ENCODE peak calls at places on chromosomes 1 and 21, in seven cellular contexts. K is astrocyte of the cerebellum, F is fibroblast of the aortic adventitia, X is AG04450, U is dorsolateral prefrontal cortex, C is WTC11, M is brain microvascular endothelial cell. T is an unnamed sample.

GRCh38 chr1:7447093-7447492 is 324.0 kb upstream of the VAMP3 start:
- DNase-seq in C (no peak), K (no peak), F (no peak), U (no peak), M (no peak), X (no peak), T (no peak)

GRCh38 chr21:34020934-34021553 is 52.3 kb upstream of the MRPS6 start:
- DNase-seq in M (no peak), U (no peak), F (no peak), C (no peak), X (no peak), K (no peak), T (no peak)

GRCh38 chr1:10644307-10645128 is 151.9 kb downstream of the CASZ1 start:
- DNase-seq in F (peak), X (no peak), C (no peak), M (no peak), K (no peak), U (peak), T (no peak)

GRCh38 chr1:206772228-206773002 is at the start of gene IL10:
- DNase-seq in F (no peak), X (no peak), U (no peak), M (no peak), K (no peak), C (no peak), T (no peak)

GRCh38 chr1:218429301-218429700 is 84.2 kb downstream of the TGFB2 start:
- DNase-seq in M (no peak), U (no peak), C (no peak), K (no peak), F (no peak), X (no peak), T (no peak)

GRCh38 chr1:197862671-197863070 is 39.8 kb upstream of the C1orf53 start:
- DNase-seq in C (no peak), M (no peak), F (no peak), X (no peak), U (no peak), K (no peak), T (no peak)

GRCh38 chr1:183237046-183237445 is 51.0 kb downstream of the LAMC2 start:
- DNase-seq in U (no peak), X (no peak), K (no peak), M (no peak), F (peak), C (no peak), T (no peak)

GRCh38 chr1:28329395-28330153 is 734 bp downstream of the MED18 start:
- DNase-seq in C (peak), U (no peak), X (no peak), F (peak), M (peak), K (peak), T (no peak)

GRCh38 chr1:15354580-15354965 is 55.1 kb upstream of the EFHD2 start:
- DNase-seq in M (peak), K (no peak), C (no peak), F (peak), X (no peak), U (no peak), T (no peak)

DNA sequence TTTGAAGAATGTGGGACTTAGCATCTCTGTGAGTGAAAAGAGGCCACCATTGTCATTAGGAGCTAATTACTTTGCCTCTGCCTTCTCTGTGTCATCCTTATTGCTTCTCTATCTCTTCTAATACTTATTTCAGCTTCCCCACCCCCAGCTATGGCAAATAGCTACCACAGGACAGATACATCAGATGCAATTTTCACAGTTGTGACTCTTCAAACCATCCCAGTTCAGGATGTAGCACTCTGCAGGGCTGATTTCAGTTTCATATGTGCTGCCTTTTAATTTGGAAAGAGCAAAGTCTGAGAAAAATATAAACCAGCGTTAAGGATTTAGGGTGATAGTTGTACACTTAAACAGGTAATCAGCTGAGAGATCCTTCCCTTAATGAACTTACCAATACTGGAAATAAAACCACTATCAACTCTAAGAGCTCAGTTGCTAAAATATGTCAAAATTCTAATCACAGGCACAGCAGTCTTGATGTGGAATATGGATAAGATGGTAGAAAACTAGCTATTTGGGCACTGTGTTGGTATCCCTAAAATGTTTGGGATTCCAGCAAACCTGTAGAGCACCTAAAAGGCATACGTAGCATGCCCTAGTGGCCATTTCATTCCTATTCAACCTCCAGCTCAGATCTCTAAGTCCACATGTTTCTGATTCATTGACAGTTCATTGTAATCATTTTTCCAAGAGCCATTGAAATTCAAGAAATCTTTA is 148.4 kb downstream of the SYT2 start:
- DNase-seq in K (no peak), C (no peak), U (no peak), M (no peak), X (no peak), F (no peak), T (no peak)
- TF ChIP-seq CTCF in K (peak), C (no peak), U (no peak), M (no peak), X (peak), F (peak), T (peak)

GRCh38 chr21:44911384-44912157 is 9.1 kb downstream of the ITGB2 start:
- DNase-seq in U (peak), X (no peak), M (no peak), C (no peak), F (no peak), K (no peak), T (no peak)
- TF ChIP-seq CTCF in U (no peak), X (no peak), M (peak), C (no peak), F (no peak), K (peak), T (no peak)

GRCh38 chr1:155223017-155223416 is 14.5 kb downstream of the MTX1 start:
- DNase-seq in K (no peak), X (no peak), F (no peak), M (no peak), U (no peak), C (no peak), T (no peak)

GRCh38 chr1:155226188-155226909 is 17.9 kb downstream of the MTX1 start:
- DNase-seq in F (peak), X (peak), U (peak), C (peak), K (no peak), M (peak), T (no peak)

GRCh38 chr1:155228096-155228427 is 19.6 kb downstream of the MTX1 start:
- DNase-seq in K (no peak), M (no peak), F (no peak), C (no peak), X (no peak), U (no peak), T (no peak)

GRCh38 chr1:155227261-155228095 is 19.0 kb downstream of the MTX1 start:
- DNase-seq in K (peak), M (peak), U (peak), F (peak), C (peak), X (peak), T (peak)

DNA sequence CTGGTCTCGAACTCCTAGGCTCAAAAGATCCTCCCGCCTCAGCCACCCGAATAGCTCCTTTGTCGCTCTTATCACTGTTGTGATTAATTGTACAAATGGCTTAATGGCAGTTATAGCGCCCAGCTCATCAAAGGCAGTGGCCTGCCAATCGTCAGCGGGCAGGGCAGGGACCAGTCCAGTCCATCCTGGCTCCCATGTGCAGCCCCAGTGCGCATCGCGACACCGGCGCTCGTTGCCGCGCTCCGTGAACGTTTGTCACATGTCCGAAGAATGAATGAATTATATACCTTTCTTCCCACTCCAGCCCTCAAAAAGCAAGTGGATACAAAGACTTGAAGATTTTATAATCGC is 18.4 kb downstream of the MTX1 start:
- DNase-seq in M (peak), X (no peak), K (no peak), F (no peak), C (peak), U (peak), T (peak)
- TF ChIP-seq CTCF in M (no peak), X (no peak), K (no peak), F (no peak), C (no peak), U (peak), T (no peak)

GRCh38 chr1:59897165-59897564 is 29.4 kb downstream of the CYP2J2 start:
- DNase-seq in U (no peak), M (no peak), K (no peak), C (no peak), F (no peak), X (no peak), T (no peak)

GRCh38 chr1:59903136-59903754 is 23.3 kb downstream of the CYP2J2 start:
- DNase-seq in K (no peak), X (no peak), U (peak), F (peak), C (peak), M (peak), T (no peak)

GRCh38 chr1:59901770-59902388 is 24.7 kb downstream of the CYP2J2 start:
- DNase-seq in X (no peak), F (peak), K (no peak), M (no peak), C (no peak), U (no peak), T (no peak)

GRCh38 chr1:59898927-59899326 is 27.6 kb downstream of the CYP2J2 start:
- DNase-seq in C (no peak), F (peak), K (peak), U (no peak), X (no peak), M (no peak), T (no peak)

GRCh38 chr1:59900640-59901039 is 25.9 kb downstream of the CYP2J2 start:
- DNase-seq in U (no peak), X (no peak), C (peak), F (no peak), M (no peak), K (no peak), T (no peak)
- TF ChIP-seq CTCF in U (no peak), X (no peak), C (no peak), F (no peak), M (peak), K (no peak), T (no peak)

GRCh38 chr21:43676391-43676790 is 17.0 kb downstream of the RRP1B start:
- DNase-seq in K (no peak), M (no peak), X (no peak), C (no peak), U (no peak), F (no peak), T (no peak)
- TF ChIP-seq CTCF in K (no peak), M (no peak), X (no peak), C (no peak), U (no peak), F (no peak), T (no peak)

GRCh38 chr1:54324750-54325704 is 81.2 kb downstream of the SSBP3 start:
- DNase-seq in F (peak), U (no peak), M (no peak), X (no peak), K (no peak), C (no peak), T (no peak)

GRCh38 chr1:54324031-54324654 is 82.1 kb downstream of the SSBP3 start:
- DNase-seq in C (no peak), X (no peak), M (no peak), K (no peak), F (no peak), U (no peak), T (no peak)

GRCh38 chr1:54326577-54327385 is 79.4 kb downstream of the SSBP3 start:
- DNase-seq in K (no peak), U (no peak), X (no peak), C (no peak), M (no peak), F (no peak), T (no peak)

GRCh38 chr1:54325705-54326461 is 80.3 kb downstream of the SSBP3 start:
- DNase-seq in K (no peak), M (no peak), C (no peak), F (no peak), U (no peak), X (no peak), T (no peak)

DNA sequence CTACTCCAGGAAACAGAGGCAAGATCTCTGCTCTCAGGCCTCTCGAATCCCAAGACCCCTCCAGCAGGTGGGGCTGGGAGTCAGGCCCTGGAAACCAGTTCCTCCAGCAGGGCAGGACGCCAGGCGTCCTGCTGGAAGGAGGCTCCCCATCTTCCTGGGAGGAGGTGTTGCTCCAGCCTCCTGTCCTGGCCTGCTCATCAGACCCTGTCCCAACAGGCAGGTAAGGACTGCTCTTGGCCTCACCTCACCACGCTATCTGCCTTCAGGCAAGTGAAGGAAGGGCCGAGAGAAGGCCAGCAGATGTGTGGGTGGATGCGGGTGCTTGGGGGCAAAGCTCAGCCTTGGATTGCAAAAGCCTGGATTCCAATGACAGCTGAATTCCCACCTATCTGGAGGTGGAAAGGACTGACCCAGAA is 82.9 kb downstream of the SSBP3 start:
- DNase-seq in U (no peak), K (no peak), X (no peak), F (no peak), M (no peak), C (peak), T (no peak)
- TF ChIP-seq CTCF in U (no peak), K (peak), X (peak), F (no peak), M (peak), C (no peak), T (peak)

GRCh38 chr1:2460996-2461751 is 14.9 kb upstream of the PLCH2 start:
- DNase-seq in C (no peak), F (no peak), M (no peak), X (no peak), U (no peak), K (no peak), T (no peak)
- TF ChIP-seq CTCF in C (no peak), F (no peak), M (no peak), X (no peak), U (no peak), K (no peak), T (no peak)

GRCh38 chr1:172320723-172321122 is 99.8 kb upstream of the C1orf105 start:
- DNase-seq in M (peak), U (no peak), X (no peak), F (peak), C (no peak), K (no peak), T (no peak)

GRCh38 chr1:172321429-172321828 is 99.1 kb upstream of the C1orf105 start:
- DNase-seq in M (peak), C (no peak), K (no peak), F (peak), X (no peak), U (no peak), T (no peak)

GRCh38 chr1:172323666-172324065 is 96.8 kb upstream of the C1orf105 start:
- DNase-seq in F (peak), M (no peak), C (no peak), X (no peak), K (no peak), U (no peak), T (no peak)

GRCh38 chr1:172325562-172325961 is 94.9 kb upstream of the C1orf105 start:
- DNase-seq in K (no peak), X (no peak), F (peak), U (no peak), M (peak), C (no peak), T (no peak)

DNA sequence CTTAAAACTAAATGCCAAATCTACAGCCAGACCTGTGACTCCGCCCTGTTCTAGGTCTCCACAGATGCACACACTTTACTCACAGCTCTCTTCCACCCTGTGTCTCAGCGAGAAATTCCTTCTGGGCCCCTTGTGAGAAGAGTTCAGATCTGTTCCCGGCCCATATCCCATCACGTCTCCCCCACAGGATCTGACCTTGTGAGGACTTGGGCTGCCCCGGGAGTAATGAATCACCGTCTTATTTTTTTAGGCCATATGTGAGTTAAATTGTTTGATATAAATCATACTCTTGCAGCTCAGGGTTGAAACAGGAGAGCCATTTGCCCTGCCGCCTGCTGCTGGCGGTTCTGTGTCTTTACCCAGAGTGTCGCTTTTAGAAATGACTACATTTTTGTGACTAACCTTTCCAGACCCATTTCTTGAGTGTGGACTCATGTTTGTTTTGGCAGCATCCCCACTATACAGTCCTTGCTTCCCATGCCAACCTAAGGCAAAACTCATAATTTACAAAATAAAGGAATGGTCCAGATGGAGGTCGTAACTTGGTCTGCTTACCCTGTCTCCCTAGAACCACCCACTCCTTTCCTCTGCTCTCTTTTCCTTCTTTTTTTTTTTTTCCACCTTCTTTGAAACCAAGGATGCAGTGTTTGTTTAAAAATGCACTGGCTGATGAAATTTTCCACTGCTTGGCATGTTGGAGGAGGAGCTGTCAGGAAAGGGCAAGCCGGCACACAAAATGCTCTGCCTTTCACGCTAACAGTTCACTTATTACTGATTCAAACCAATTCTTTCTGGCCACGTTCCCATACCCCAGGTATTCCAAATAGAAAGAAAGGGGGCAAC is 98.0 kb upstream of the C1orf105 start:
- DNase-seq in C (no peak), F (peak), M (peak), U (no peak), K (peak), X (no peak), T (no peak)
- TF ChIP-seq CTCF in C (no peak), F (no peak), M (peak), U (no peak), K (no peak), X (no peak), T (no peak)

GRCh38 chr1:203060115-203060514 is 25.7 kb downstream of the MYOG start:
- DNase-seq in X (no peak), K (no peak), U (no peak), M (no peak), F (no peak), C (no peak), T (no peak)

GRCh38 chr1:203057831-203058673 is 27.8 kb downstream of the MYOG start:
- DNase-seq in U (no peak), F (no peak), C (no peak), X (no peak), M (no peak), K (no peak), T (no peak)

GRCh38 chr1:203059485-203059884 is 26.3 kb downstream of the MYOG start:
- DNase-seq in X (no peak), F (no peak), K (no peak), C (no peak), U (no peak), M (no peak), T (no peak)

GRCh38 chr1:203056516-203056915 is 29.3 kb downstream of the MYOG start:
- DNase-seq in F (no peak), C (no peak), M (no peak), X (no peak), K (no peak), U (no peak), T (no peak)

GRCh38 chr1:203058674-203058931 is 27.2 kb downstream of the MYOG start:
- DNase-seq in U (no peak), K (no peak), C (no peak), F (no peak), M (no peak), X (no peak), T (no peak)
- TF ChIP-seq CTCF in U (no peak), K (no peak), C (no peak), F (no peak), M (no peak), X (no peak), T (no peak)